ENCODE peak calls at places on chromosomes 11 and 22, in seven cellular contexts. W is left ventricle myocardium superior, U is stromal cell of bone marrow, B is hepatic stellate cell, N is mucosa of descending colon, H is Peyer's patch, S is GM23338. G is an unnamed sample.

GRCh38 chr11:43071338-43071737 is 240.5 kb upstream of the API5 start:
- DNase-seq in H (no peak), N (peak), B (no peak), W (no peak), S (peak), U (no peak), G (no peak)

GRCh38 chr11:86116386-86116726 is 47.5 kb upstream of the PICALM start:
- DNase-seq in H (no peak), W (no peak), U (peak), N (no peak), B (peak), S (no peak), G (no peak)

GRCh38 chr11:9160166-9160565 is 68.8 kb upstream of the SCUBE2 start:
- DNase-seq in N (no peak), S (no peak), W (no peak), H (no peak), U (no peak), B (no peak), G (no peak)

GRCh38 chr11:58442136-58442535 is at the start of gene OR5B12:
- DNase-seq in B (no peak), W (no peak), N (no peak), S (no peak), U (no peak), H (no peak), G (no peak)

GRCh38 chr11:83019888-83020579 is 51.7 kb downstream of the RAB30 start:
- DNase-seq in B (no peak), N (peak), W (peak), S (peak), H (peak), U (no peak), G (no peak)

GRCh38 chr22:48491451-48491941 is 1336.2 kb downstream of the BRD1 start:
- DNase-seq in B (no peak), S (no peak), U (no peak), H (peak), W (no peak), N (no peak), G (no peak)

GRCh38 chr11:44899959-44900358 is 50.7 kb downstream of the TP53I11 start:
- DNase-seq in W (no peak), H (no peak), U (peak), S (peak), N (no peak), B (peak), G (no peak)

GRCh38 chr11:18527512-18527911 is 770 bp upstream of the TSG101 start:
- DNase-seq in N (no peak), S (no peak), U (peak), W (no peak), B (peak), H (no peak), G (peak)

GRCh38 chr11:2816941-2817421 is 68.6 kb downstream of the CDKN1C start:
- DNase-seq in U (peak), S (no peak), H (no peak), B (peak), W (peak), N (no peak), G (no peak)

GRCh38 chr11:34891611-34892010 is 24.6 kb downstream of the APIP start:
- DNase-seq in W (no peak), S (no peak), N (no peak), U (no peak), B (no peak), H (no peak), G (no peak)

G was measured in LoVo.